ENCODE peak calls at places on chromosomes 6 and 20, in nine cellular contexts. E is ovary, L is breast epithelium, W is heart left ventricle, V is IMR-90, S is tibial artery, D is lung, Y is left lung, F is PC-9. K is an unnamed sample. For H3K4me1, the result is how much of the 10 kb centered on the place peaks cover.

GRCh38 chr6:26088344-26088743 is 1.1 kb downstream of the HFE start:
- DNase-seq in E (no peak), L (no peak), W (no peak), V (no peak), S (peak), D (no peak), Y (no peak), F (no peak), K (no peak)

GRCh38 chr20:47989957-47990356 is 204.7 kb upstream of the SULF2 start:
- DNase-seq in E (no peak), L (peak), W (no peak), V (no peak), S (no peak), D (no peak), Y (no peak), F (peak), K (no peak)

GRCh38 chr20:62764156-62764935 is 31.9 kb upstream of the MRGBP start:
- DNase-seq in E (no peak), L (no peak), W (peak), V (no peak), S (no peak), D (no peak), Y (no peak), F (no peak), K (no peak)

GRCh38 chr6:92459606-92460005 is 959.8 kb downstream of the EPHA7 start:
- DNase-seq in E (no peak), L (no peak), W (no peak), V (no peak), S (no peak), D (no peak), Y (no peak), F (no peak), K (no peak)

GRCh38 chr20:53739799-53740785 is 146.5 kb upstream of the ZNF217 start:
- DNase-seq in E (no peak), L (no peak), W (no peak), V (peak), S (no peak), D (no peak), Y (no peak), F (no peak), K (no peak)

GRCh38 chr20:47024461-47024937 is 129.9 kb downstream of the EYA2 start:
- DNase-seq in E (no peak), L (no peak), W (no peak), V (peak), S (no peak), D (no peak), Y (no peak), F (no peak), K (no peak)

GRCh38 chr6:166563200-166563599 is 23.3 kb downstream of the RAMACL start:
- DNase-seq in E (no peak), L (no peak), W (no peak), V (no peak), S (no peak), D (no peak), Y (no peak), F (no peak), K (no peak)

GRCh38 chr6:43444601-43445000 is 10.7 kb downstream of the DLK2 start:
- DNase-seq in E (no peak), L (no peak), W (no peak), V (no peak), S (no peak), D (no peak), Y (no peak), F (no peak), K (no peak)

GRCh38 chr6:57262901-57263694 is 41.0 kb upstream of the RAB23 start:
- DNase-seq in E (no peak), L (no peak), W (no peak), V (peak), S (peak), D (no peak), Y (no peak), F (no peak), K (no peak)

GRCh38 chr6:82511546-82511945 is 147.9 kb downstream of the TPBG start:
- DNase-seq in E (no peak), L (no peak), W (no peak), V (no peak), S (no peak), D (no peak), Y (no peak), F (no peak), K (no peak)

GRCh38 chr6:153024401-153025017 is 22.0 kb upstream of the MTRF1L start:
- DNase-seq in E (peak), L (no peak), W (no peak), V (peak), S (no peak), D (peak), Y (no peak), F (peak), K (no peak)

GRCh38 chr20:46400253-46400652 is 6.2 kb downstream of the ELMO2 start:
- DNase-seq in E (no peak), L (peak), W (peak), V (peak), S (peak), D (no peak), Y (no peak), F (no peak), K (no peak)

GRCh38 chr6:169326067-169326799 is 72.6 kb upstream of the THBS2 start:
- DNase-seq in E (no peak), L (no peak), W (no peak), V (peak), S (no peak), D (no peak), Y (no peak), F (no peak), K (peak)

GRCh38 chr20:61877776-61878477 is 187.8 kb downstream of the TAF4 start:
- DNase-seq in E (no peak), L (no peak), W (no peak), V (no peak), S (no peak), D (no peak), Y (no peak), F (no peak), K (no peak)

GRCh38 chr6:48744948-48745347 is 634.0 kb upstream of the PTCHD4 start:
- DNase-seq in E (no peak), L (no peak), W (no peak), V (peak), S (no peak), D (no peak), Y (no peak), F (no peak), K (no peak)

GRCh38 chr6:132587462-132587861 is 2.1 kb downstream of the TAAR5 start:
- DNase-seq in E (no peak), L (no peak), W (no peak), V (no peak), S (no peak), D (no peak), Y (no peak), F (no peak), K (no peak)

GRCh38 chr6:121305957-121306607 is 28.2 kb downstream of the TBC1D32 start:
- DNase-seq in E (no peak), L (no peak), W (no peak), V (peak), S (no peak), D (no peak), Y (no peak), F (no peak), K (no peak)

GRCh38 chr6:161455848-161456247 is 182.0 kb upstream of the AGPAT4 start:
- DNase-seq in E (no peak), L (no peak), W (no peak), V (no peak), S (no peak), D (no peak), Y (no peak), F (no peak), K (no peak)

GRCh38 chr6:167275436-167275835 is 15.7 kb upstream of the UNC93A start:
- DNase-seq in E (no peak), L (no peak), W (no peak), V (no peak), S (no peak), D (no peak), Y (no peak), F (no peak), K (no peak)

GRCh38 chr6:46491789-46492547 is 719 bp upstream of the RCAN2 start:
- DNase-seq in E (peak), L (peak), W (peak), V (peak), S (peak), D (no peak), Y (peak), F (peak), K (no peak)

GRCh38 chr6:120384671-120385070 is 949.6 kb downstream of the TBC1D32 start:
- DNase-seq in E (no peak), L (no peak), W (no peak), V (no peak), S (no peak), D (no peak), Y (no peak), F (no peak), K (no peak)

GRCh38 chr6:74075323-74075722 is 379.3 kb downstream of the CD109 start:
- DNase-seq in E (no peak), L (no peak), W (peak), V (peak), S (peak), D (no peak), Y (no peak), F (no peak), K (no peak)

GRCh38 chr6:36756761-36757160 is 59.1 kb downstream of the RAB44 start:
- DNase-seq in E (no peak), L (no peak), W (no peak), V (no peak), S (no peak), D (no peak), Y (no peak), F (no peak), K (no peak)

GRCh38 chr6:162706236-162706635 is 21.3 kb downstream of the PRKN start:
- DNase-seq in E (peak), L (peak), W (peak), V (no peak), S (peak), D (no peak), Y (peak), F (no peak), K (no peak)

GRCh38 chr6:115271434-115271833 is 789.3 kb downstream of the FRK start:
- DNase-seq in E (no peak), L (no peak), W (no peak), V (no peak), S (no peak), D (no peak), Y (no peak), F (no peak), K (no peak)

GRCh38 chr6:57423468-57423867 is 106.0 kb downstream of the PRIM2 start:
- DNase-seq in E (no peak), L (no peak), W (no peak), V (no peak), S (no peak), D (no peak), Y (no peak), F (no peak), K (no peak)

GRCh38 chr6:71066153-71066552 is 109.3 kb upstream of the B3GAT2 start:
- DNase-seq in E (no peak), L (no peak), W (no peak), V (no peak), S (no peak), D (no peak), Y (no peak), F (no peak), K (no peak)

GRCh38 chr6:75930954-75931689 is 141.3 kb downstream of the IMPG1 start:
- DNase-seq in E (no peak), L (no peak), W (no peak), V (peak), S (peak), D (no peak), Y (no peak), F (no peak), K (no peak)

GRCh38 chr20:32964575-32964974 is 39.7 kb downstream of the SUN5 start:
- DNase-seq in E (no peak), L (no peak), W (no peak), V (no peak), S (no peak), D (no peak), Y (no peak), F (no peak), K (no peak)

GRCh38 chr6:35710241-35710847 is 21.6 kb upstream of the FKBP5 start:
- DNase-seq in E (no peak), L (no peak), W (no peak), V (no peak), S (no peak), D (no peak), Y (no peak), F (no peak), K (no peak)

GRCh38 chr6:87788141-87788540 is 86.1 kb upstream of the AKIRIN2 start:
- DNase-seq in E (no peak), L (no peak), W (no peak), V (no peak), S (no peak), D (no peak), Y (no peak), F (no peak), K (no peak)
- H3K4me1 ChIP-seq in E (under half), L (under half), W (under half), V (under half), S (under half), D (under half), Y (under half), F (under half), K (under half)

GRCh38 chr20:24102749-24103148 is 114.2 kb upstream of the GGTLC1 start:
- DNase-seq in E (no peak), L (no peak), W (no peak), V (no peak), S (no peak), D (no peak), Y (no peak), F (no peak), K (no peak)

GRCh38 chr20:24106801-24107158 is 118.2 kb upstream of the GGTLC1 start:
- DNase-seq in E (no peak), L (no peak), W (no peak), V (no peak), S (no peak), D (no peak), Y (no peak), F (no peak), K (no peak)

GRCh38 chr20:24109537-24109936 is 121.0 kb upstream of the GGTLC1 start:
- DNase-seq in E (no peak), L (no peak), W (no peak), V (no peak), S (no peak), D (no peak), Y (no peak), F (no peak), K (no peak)

GRCh38 chr20:24109008-24109407 is 120.4 kb upstream of the GGTLC1 start:
- DNase-seq in E (no peak), L (no peak), W (no peak), V (no peak), S (no peak), D (no peak), Y (no peak), F (no peak), K (no peak)

DNA sequence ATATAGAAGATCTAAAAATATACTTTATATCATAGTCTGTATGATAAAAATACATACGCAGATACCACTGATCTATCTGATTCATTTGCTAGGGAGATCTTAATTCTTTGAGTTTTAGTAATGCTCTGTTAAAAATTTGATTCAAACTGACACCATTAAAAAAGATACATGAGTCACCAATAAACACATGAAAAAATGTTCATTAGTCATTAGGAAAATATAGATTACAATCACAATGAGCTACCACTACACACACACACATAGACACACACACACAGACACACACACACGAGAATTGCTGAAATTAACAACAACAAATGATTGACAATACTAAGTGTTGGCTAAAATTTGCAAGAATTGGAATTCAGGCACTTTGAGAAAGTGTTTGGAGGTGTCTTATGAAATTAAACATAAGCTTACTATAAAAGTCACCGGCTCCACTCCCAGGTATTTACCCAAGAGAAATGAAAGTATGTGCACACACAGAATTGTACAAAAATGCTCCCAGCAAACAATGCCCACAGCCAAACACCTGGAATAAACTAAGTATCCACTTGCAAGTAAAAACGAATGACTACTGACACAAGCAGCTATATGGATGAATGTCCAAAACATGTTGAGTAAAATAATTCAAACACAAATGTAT is 117.7 kb upstream of the GGTLC1 start:
- DNase-seq in E (no peak), L (no peak), W (no peak), V (no peak), S (no peak), D (no peak), Y (no peak), F (no peak), K (no peak)
- H3K4me3 ChIP-seq in E (no peak), L (no peak), W (no peak), V (no peak), S (no peak), D (no peak), Y (no peak), F (peak), K (no peak)

GRCh38 chr6:13397359-13398080 is 69.2 kb upstream of the TBC1D7 start:
- DNase-seq in E (no peak), L (no peak), W (no peak), V (no peak), S (no peak), D (no peak), Y (no peak), F (peak), K (peak)
- TF ChIP-seq CTCF in E (no peak), L (no peak), W (no peak), V (peak), S (no peak), D (no peak), Y (no peak), F (no peak), K (no peak)

DNA sequence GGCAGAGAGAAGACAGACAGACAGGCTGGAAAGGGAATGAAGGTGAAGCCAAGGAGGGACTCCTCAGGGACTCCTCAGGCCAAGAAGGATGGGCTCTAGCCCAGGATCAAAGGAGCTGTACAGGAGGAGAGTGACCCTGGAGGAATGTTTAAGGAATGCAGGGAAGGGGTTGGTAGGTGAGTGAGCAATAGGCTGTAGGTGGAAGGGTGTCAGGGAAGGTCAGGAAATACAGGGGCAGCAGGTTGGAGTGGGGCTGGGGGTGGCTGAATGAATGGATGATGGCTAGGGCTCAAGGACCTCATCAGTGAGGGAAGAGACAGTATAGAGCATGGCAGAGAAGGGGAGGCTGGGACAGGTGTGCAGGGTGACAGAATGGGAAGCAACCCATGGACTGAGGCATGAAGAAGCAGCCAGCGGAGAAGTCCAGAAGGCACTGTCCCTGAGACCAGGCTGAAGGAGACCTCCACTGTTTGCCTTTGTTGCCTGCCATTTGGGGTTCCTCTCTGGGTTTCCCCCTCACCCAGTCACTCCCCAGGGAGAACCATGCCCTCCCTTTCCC is 13.2 kb downstream of the SYNGAP1 start:
- DNase-seq in E (peak), L (no peak), W (no peak), V (no peak), S (no peak), D (no peak), Y (no peak), F (no peak), K (no peak)
- H3K4me1 ChIP-seq in E (under half), L (under half), W (under half), V (under half), S (under half), D (under half), Y (under half), F (under half), K (under half)

GRCh38 chr20:59435496-59435895 is 135.1 kb downstream of the EDN3 start:
- DNase-seq in E (no peak), L (no peak), W (no peak), V (no peak), S (no peak), D (no peak), Y (no peak), F (no peak), K (no peak)
- H3K4me3 ChIP-seq in E (no peak), L (no peak), W (no peak), V (no peak), S (no peak), D (no peak), Y (no peak), F (no peak), K (no peak)

GRCh38 chr6:109359248-109359647 is 23.0 kb downstream of the CD164 start:
- DNase-seq in E (no peak), L (no peak), W (no peak), V (no peak), S (no peak), D (no peak), Y (no peak), F (no peak), K (no peak)

GRCh38 chr6:109363753-109364152 is 18.5 kb downstream of the CD164 start:
- DNase-seq in E (no peak), L (no peak), W (no peak), V (no peak), S (no peak), D (no peak), Y (no peak), F (no peak), K (no peak)

GRCh38 chr6:109360791-109361190 is 21.5 kb downstream of the CD164 start:
- DNase-seq in E (no peak), L (no peak), W (no peak), V (no peak), S (no peak), D (no peak), Y (no peak), F (no peak), K (no peak)

GRCh38 chr6:109360281-109360680 is 22.0 kb downstream of the CD164 start:
- DNase-seq in E (no peak), L (no peak), W (no peak), V (no peak), S (no peak), D (no peak), Y (no peak), F (no peak), K (no peak)

DNA sequence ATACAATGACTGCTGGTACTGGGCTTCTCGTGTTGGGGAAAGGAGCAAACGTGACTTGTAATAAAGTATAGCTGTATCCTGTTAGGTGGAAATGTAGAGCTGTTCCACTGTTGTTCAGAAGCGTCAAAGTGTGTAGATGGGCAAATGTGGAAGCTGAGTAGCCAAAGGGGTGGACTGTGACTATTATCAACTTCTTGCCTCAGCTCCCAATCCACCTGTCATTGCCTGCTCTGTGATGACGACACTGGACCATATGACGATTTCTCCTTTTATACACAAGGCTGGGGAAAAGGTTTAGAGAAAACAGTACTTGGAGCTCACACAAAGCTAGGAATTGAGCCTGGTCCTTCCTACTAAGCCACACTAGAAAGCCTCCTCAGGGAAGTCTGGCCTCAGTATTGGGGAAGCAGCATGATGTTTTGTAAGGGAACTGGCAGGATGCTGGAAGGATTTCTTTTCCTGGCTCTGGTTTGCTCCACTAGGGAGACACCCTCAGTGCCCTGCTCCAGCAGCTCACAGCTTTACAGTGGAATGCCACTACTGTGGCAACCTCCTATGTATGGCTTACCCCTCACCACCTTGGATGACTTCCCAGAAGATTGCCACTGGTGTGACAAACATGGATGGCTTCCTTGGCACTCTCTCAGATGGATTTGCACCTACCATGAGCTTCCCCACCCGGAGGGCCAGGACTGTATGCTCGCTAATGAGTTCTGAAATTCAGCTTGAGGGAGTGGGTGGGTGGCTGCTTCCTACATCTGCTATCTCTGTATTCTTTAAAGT is 20.0 kb downstream of the CD164 start:
- DNase-seq in E (no peak), L (no peak), W (no peak), V (no peak), S (no peak), D (no peak), Y (no peak), F (no peak), K (no peak)
- TF ChIP-seq CTCF in E (no peak), L (no peak), W (no peak), V (no peak), S (no peak), D (no peak), Y (no peak), F (no peak), K (no peak)